ENCODE peak calls at places on chromosome 19, in eight cellular contexts. X is WTC11, F is BJ, J is breast epithelium, L is cardiac muscle cell, A is uterus, C is upper lobe of right lung, H is GM12865. D is an unnamed sample.

GRCh38 chr19:12792048-12792852 is 964 bp downstream of the JUNB start:
- DNase-seq in H (peak), J (peak), C (peak), A (peak), X (peak), L (peak), F (no peak), D (no peak)

GRCh38 chr19:41792513-41793413 is 3.6 kb upstream of the CEACAM3 start:
- DNase-seq in L (peak), C (peak), X (peak), A (no peak), F (no peak), J (peak), H (peak), D (peak)

GRCh38 chr19:54526972-54527371 is 24.3 kb downstream of the LAIR2 start:
- DNase-seq in C (no peak), F (no peak), X (no peak), L (no peak), H (no peak), A (no peak), J (no peak), D (no peak)

GRCh38 chr19:17950310-17951150 is 16.4 kb upstream of the KCNN1 start:
- DNase-seq in F (no peak), X (peak), L (peak), C (no peak), H (no peak), A (no peak), J (no peak), D (no peak)

GRCh38 chr19:7646426-7646700 is 9.5 kb downstream of the STXBP2 start:
- DNase-seq in X (no peak), H (no peak), J (no peak), L (no peak), C (no peak), F (no peak), A (no peak), D (no peak)

GRCh38 chr19:40144947-40145748 is 46.1 kb upstream of the MAP3K10 start:
- DNase-seq in F (no peak), J (no peak), H (peak), L (no peak), C (no peak), X (no peak), A (no peak), D (no peak)

GRCh38 chr19:33302974-33303790 is 848 bp upstream of the CEBPA start:
- DNase-seq in J (peak), X (peak), F (no peak), L (peak), C (peak), H (no peak), A (peak), D (no peak)

GRCh38 chr19:1425102-1425842 is 12.9 kb upstream of the RPS15 start:
- DNase-seq in J (no peak), X (no peak), A (no peak), F (no peak), H (no peak), C (no peak), L (no peak), D (no peak)

DNA sequence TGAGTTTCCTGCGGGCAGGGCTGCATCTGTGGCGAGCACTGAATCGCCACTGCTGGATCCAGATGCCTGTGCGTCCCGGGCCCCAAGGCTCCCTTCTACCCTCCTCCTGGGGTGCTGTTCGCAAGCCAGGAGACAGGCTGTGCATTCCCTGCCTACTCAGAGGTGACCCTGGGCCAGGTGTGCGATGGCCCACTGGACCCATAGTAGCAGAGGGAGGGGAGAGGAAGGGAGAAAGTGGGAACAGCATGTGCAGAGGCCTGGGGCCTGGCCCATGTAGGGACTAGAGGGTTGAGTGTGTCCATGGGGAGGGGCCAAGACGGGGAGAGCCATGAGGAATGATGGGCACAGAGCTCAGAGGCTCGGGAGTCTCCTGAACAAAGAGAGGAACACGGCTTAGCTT is 27.3 kb downstream of the CARM1 start:
- DNase-seq in H (no peak), A (no peak), L (no peak), F (no peak), X (no peak), J (no peak), C (no peak), D (no peak)
- TF ChIP-seq CTCF in H (no peak), A (no peak), L (no peak), F (no peak), X (no peak), J (no peak), C (no peak), D (no peak)

DNA sequence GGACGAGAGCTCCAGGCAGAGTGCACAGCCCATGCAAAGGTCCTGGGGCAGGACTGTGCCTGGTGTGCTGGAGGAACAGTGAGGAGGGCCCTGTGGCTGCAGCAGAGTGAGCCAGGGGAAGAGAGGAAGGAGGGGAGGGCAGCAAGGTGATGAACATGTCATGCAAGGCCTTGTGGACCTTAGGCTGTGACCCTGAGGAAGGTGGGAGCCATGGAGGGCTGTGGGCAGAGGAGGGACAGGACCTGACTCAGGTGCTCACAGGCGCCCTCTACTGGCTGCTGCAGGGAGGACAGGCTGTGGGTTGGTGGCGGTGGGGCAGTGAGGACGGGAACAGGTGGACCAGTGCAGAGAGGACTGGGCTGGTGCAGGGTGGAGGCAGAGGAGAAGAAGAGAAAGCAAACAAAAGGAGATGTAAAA is 170.3 kb downstream of the PTPRS start:
- DNase-seq in C (peak), A (no peak), J (no peak), L (no peak), H (peak), X (peak), F (no peak), D (no peak)
- TF ChIP-seq CTCF in C (peak), A (peak), J (no peak), L (peak), H (peak), X (peak), F (peak), D (peak)

DNA sequence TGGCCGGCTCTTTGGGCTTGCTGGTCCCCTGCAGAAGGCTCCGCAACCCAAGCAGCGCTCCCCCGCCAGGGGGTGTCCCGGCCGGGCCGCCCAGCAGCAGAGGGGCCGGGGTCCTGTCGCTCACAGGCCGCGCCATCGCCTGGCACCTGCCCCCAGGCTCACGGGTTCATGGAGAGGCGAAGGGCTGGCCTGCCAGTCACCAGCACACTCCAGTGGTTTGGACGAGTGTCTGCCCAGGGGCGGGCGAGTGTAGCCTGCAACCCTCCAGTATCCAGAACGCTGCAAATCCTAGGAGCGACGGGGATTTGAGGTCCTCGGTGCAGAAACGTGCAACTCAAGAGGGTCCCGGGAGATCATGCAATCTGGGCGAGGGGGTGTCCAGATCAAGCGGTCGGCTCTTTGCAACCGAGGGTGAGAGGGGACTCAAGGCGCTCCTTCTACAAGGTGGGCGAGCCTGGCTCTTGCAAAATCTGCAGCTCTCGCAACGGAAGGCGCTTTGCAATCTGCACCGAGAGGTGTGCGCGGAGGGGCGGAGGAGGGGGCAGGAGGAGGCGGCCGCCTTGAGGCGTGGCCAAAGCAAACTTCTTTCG is at the start of gene DBP:
- DNase-seq in J (no peak), X (peak), A (no peak), L (peak), F (no peak), H (no peak), C (peak), D (no peak)
- TF ChIP-seq CTCF in J (no peak), X (no peak), A (no peak), L (peak), F (peak), H (peak), C (peak), D (peak)

DNA sequence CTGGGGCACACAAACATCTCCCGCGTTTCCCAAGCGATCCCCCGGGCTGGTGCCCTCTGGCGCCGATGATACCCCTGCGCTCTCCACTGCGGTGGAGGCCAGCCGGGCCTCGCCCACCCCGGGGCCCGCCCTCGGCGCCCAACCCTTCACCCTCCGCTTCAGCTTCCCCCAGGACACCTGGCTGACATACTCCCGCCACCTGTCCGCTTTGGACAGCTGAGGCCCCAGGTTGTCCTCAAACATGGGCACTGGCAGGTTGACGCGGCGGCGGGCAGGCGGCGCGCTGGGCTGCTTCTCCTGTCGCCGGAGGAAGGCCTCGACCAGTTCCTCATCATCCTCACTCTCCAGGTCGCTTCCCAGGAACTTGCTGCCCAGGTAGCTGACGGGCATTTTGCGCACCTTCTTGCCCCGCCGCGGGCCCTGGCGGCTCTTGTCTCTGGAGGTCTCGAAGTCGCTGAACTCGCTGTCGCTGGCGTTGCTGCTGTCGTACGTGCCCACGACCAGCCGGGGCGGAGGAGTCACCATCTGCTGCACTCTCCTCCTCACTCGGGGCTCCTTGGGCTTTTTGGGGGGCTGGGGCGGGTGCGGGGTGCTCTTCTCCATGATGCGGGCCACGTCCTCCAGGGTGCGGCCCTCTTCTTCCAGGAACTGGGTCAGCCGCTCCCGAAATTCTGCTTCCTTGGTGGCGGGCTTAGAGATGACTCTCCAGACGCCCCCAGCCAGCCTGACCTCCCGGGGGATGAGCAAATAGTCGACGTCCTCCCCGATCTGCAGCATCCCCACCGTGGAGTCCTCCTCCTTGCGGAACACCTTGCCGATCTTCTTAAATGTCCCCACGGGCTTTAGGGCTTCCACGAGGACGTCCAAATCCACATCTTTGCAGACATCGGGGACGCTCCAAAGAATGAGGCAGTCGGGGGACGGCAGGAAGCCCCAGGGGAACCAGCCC is 1.1 kb downstream of the CCDC8 start:
- DNase-seq in C (no peak), H (no peak), F (no peak), J (no peak), L (peak), A (no peak), X (no peak), D (no peak)
- TF ChIP-seq CTCF in C (no peak), H (no peak), F (peak), J (no peak), L (peak), A (no peak), X (no peak), D (no peak)